ENCODE peak calls at places on chromosomes 12 and 14, in five cellular contexts. A is neuronal stem cell, S is mesenchymal stem cell, M is H1, Q is trophoblast cell. T is an unnamed sample.

GRCh38 chr12:85445060-85445938 is 165.3 kb downstream of the ALX1 start:
- DNase-seq in Q (no peak), M (no peak), S (no peak), A (no peak), T (no peak)

GRCh38 chr12:55996715-55997534 is at the start of gene SUOX:
- DNase-seq in Q (peak), A (peak), M (peak), S (peak), T (peak)

GRCh38 chr14:64875350-64875749 is 4.4 kb downstream of the SPTB start:
- DNase-seq in S (no peak), A (no peak), M (no peak), Q (no peak), T (no peak)

GRCh38 chr12:95623554-95624170 is 72.4 kb upstream of the USP44 start:
- DNase-seq in A (peak), S (peak), Q (peak), M (peak), T (peak)

GRCh38 chr14:95507701-95508103 is 8.7 kb downstream of the SYNE3 start:
- DNase-seq in S (peak), A (no peak), M (no peak), Q (peak), T (no peak)

GRCh38 chr12:32501835-32502333 is 102.5 kb downstream of the FGD4 start:
- DNase-seq in M (peak), S (peak), A (peak), Q (no peak), T (peak)

GRCh38 chr14:46747253-46747652 is 95.7 kb upstream of the RPL10L start:
- DNase-seq in S (peak), Q (no peak), A (no peak), M (no peak), T (no peak)

GRCh38 chr12:39619316-39619659 is 315 bp downstream of the ABCD2 start:
- DNase-seq in Q (no peak), A (no peak), M (no peak), S (no peak), T (no peak)

GRCh38 chr12:113061061-113061694 is 4.6 kb downstream of the DTX1 start:
- DNase-seq in A (no peak), S (no peak), Q (no peak), M (no peak), T (peak)

GRCh38 chr12:45259732-45260480 is 44.0 kb downstream of the ANO6 start:
- DNase-seq in S (peak), A (no peak), Q (peak), M (no peak), T (no peak)

GRCh38 chr14:69755299-69755698 is 11.6 kb upstream of the SRSF5 start:
- DNase-seq in S (no peak), Q (no peak), A (no peak), M (no peak), T (no peak)

GRCh38 chr14:99156026-99156425 is 116.0 kb downstream of the BCL11B start:
- DNase-seq in Q (no peak), M (peak), S (no peak), A (no peak), T (no peak)

GRCh38 chr14:92495041-92495440 is 18.5 kb upstream of the RIN3 start:
- DNase-seq in Q (peak), M (no peak), A (no peak), S (peak), T (no peak)

GRCh38 chr12:28879379-28879778 is 269.7 kb upstream of the FAR2 start:
- DNase-seq in M (no peak), S (no peak), Q (no peak), A (no peak), T (no peak)

GRCh38 chr12:57730336-57731067 is 8.0 kb downstream of the AGAP2 start:
- DNase-seq in Q (no peak), M (no peak), A (no peak), S (no peak), T (no peak)

GRCh38 chr14:103019236-103019635 is 38.1 kb downstream of the CDC42BPB start:
- DNase-seq in S (no peak), Q (no peak), A (no peak), M (no peak), T (no peak)

DNA sequence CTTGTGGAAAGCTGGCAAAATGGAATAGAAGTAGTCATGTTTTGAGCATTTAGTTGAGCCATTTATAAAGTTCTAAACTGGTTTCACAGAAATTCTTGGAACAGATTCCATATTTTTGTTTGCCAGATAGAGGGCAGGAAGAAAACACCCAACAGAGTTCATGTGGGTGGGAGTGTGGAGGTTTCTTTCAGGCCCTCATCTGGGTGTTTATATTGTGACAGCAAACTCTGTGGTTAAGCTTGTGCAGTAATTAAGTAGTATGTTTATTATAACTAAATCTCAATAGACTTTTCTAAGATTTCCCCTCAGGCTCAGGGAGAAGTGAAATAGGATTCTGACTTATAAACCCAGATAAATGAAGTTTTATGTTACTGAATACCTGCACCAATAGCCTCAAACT is 57.4 kb downstream of the SPPL3 start:
- DNase-seq in A (no peak), M (no peak), S (peak), Q (no peak), T (no peak)
- H2BK12ac ChIP-seq in A (no peak), M (no peak), S (no peak), Q (no peak), T (no peak)

GRCh38 chr12:67269632-67270578 is 747 bp downstream of the CAND1 start:
- DNase-seq in S (no peak), Q (peak), A (no peak), M (peak), T (peak)

GRCh38 chr12:67268896-67269631 is at the start of gene CAND1:
- DNase-seq in M (peak), Q (peak), S (peak), A (peak), T (peak)

GRCh38 chr12:67270622-67271021 is 1.5 kb downstream of the CAND1 start:
- DNase-seq in M (no peak), Q (no peak), S (no peak), A (no peak), T (no peak)

GRCh38 chr12:67271976-67272375 is 2.8 kb downstream of the CAND1 start:
- DNase-seq in A (no peak), S (no peak), Q (no peak), M (no peak), T (no peak)

DNA sequence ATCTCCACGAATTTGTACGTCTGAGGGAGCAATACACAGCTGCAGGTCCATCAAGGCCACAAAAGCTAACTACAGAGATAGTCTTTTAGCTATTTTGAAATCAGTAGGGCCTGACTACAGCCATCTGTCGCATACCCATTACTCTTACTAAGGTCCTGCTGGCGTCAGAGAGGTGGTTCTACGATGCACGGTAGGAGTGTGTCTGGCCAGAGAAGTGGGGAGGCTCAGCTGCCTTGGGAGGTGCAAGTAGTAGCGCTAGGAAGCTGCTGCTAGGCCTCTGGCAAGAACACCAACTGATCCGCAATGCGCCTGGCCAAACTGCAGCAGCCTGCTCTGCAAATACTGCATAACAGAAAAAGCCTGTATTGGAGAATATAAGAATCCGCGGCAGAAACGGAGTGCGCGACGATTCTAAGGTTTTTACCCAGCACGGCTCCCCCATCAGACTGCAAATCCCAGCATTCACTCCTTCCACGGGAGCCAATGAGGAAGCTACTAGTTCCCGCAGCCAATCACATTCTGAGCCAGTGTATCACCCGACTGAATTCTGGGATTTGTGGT is 743 bp upstream of the CAND1 start:
- DNase-seq in Q (peak), A (peak), M (peak), S (peak), T (peak)
- H2BK12ac ChIP-seq in Q (no peak), A (no peak), M (no peak), S (no peak), T (no peak)

GRCh38 chr12:130127909-130128763 is 34.1 kb upstream of the FZD10 start:
- DNase-seq in S (no peak), A (no peak), M (no peak), Q (no peak), T (no peak)
- H2BK12ac ChIP-seq in S (no peak), A (no peak), M (no peak), Q (no peak), T (no peak)

GRCh38 chr14:25869854-25870253 is 728.0 kb downstream of the NOVA1 start:
- DNase-seq in Q (no peak), A (no peak), M (no peak), S (no peak), T (no peak)
- H2BK12ac ChIP-seq in Q (no peak), A (no peak), M (no peak), S (no peak), T (no peak)

GRCh38 chr12:44038411-44038810 is 202.5 kb downstream of the TMEM117 start:
- DNase-seq in M (no peak), Q (no peak), S (no peak), A (no peak), T (no peak)
- H2BK12ac ChIP-seq in M (no peak), Q (no peak), S (no peak), A (peak), T (no peak)

GRCh38 chr12:80086025-80086424 is 13.3 kb upstream of the OTOGL start:
- DNase-seq in S (no peak), Q (no peak), M (no peak), A (no peak), T (no peak)

GRCh38 chr12:80087486-80088213 is 11.7 kb upstream of the OTOGL start:
- DNase-seq in S (no peak), M (no peak), Q (no peak), A (no peak), T (no peak)
- H2BK12ac ChIP-seq in S (no peak), M (no peak), Q (no peak), A (no peak), T (no peak)

GRCh38 chr14:37413504-37414003 is 181.5 kb downstream of the FOXA1 start:
- DNase-seq in Q (no peak), S (no peak), A (no peak), M (no peak), T (no peak)

GRCh38 chr14:37417833-37418232 is 177.2 kb downstream of the FOXA1 start:
- DNase-seq in A (no peak), S (no peak), Q (no peak), M (no peak), T (no peak)

GRCh38 chr14:37416264-37416663 is 178.8 kb downstream of the FOXA1 start:
- DNase-seq in M (no peak), Q (no peak), S (no peak), A (no peak), T (no peak)

GRCh38 chr14:37420622-37421021 is 174.4 kb downstream of the FOXA1 start:
- DNase-seq in Q (no peak), A (no peak), S (no peak), M (no peak), T (no peak)

GRCh38 chr14:37417151-37417550 is 177.9 kb downstream of the FOXA1 start:
- DNase-seq in A (no peak), Q (no peak), S (no peak), M (no peak), T (no peak)
- H2BK12ac ChIP-seq in A (no peak), Q (no peak), S (no peak), M (no peak), T (no peak)